ENCODE peak calls at places on chromosome 14, in nine cellular contexts. P, H, C, G, Y, R, K, X and W are unnamed samples.

GRCh38 chr14:94875256-94875655 is 105.3 kb upstream of the GSC start:
- DNase-seq in P (no peak), X (no peak), R (no peak), Y (no peak), K (no peak), C (no peak), H (no peak), G (no peak), W (no peak)

GRCh38 chr14:92922883-92923743 is at the start of gene CHGA:
- DNase-seq in Y (no peak), G (no peak), C (peak; percentile 67), K (peak; percentile 32), R (peak; percentile 88), X (peak; percentile 92), H (peak; percentile 28), P (peak; percentile 20), W (peak; percentile 88)

GRCh38 chr14:81400202-81400678 is at the start of gene STON2:
- DNase-seq in P (peak; percentile 75), H (peak; percentile 70), X (peak; percentile 46), G (peak; percentile 54), C (peak; percentile 82), Y (no peak), R (no peak), K (no peak), W (no peak)

GRCh38 chr14:29741909-29742401 is 185.7 kb downstream of the PRKD1 start:
- DNase-seq in C (no peak), Y (peak; percentile 30), G (no peak), P (peak; percentile 80), K (no peak), H (peak; percentile 75), X (no peak), R (no peak), W (no peak)

GRCh38 chr14:90758959-90759358 is 57.3 kb downstream of the TTC7B start:
- DNase-seq in R (no peak), C (no peak), G (no peak), X (no peak), P (no peak), K (peak; percentile 17), Y (peak; percentile 65), H (peak; percentile 50), W (no peak)

GRCh38 chr14:76917158-76917596 is 91.0 kb downstream of the LRRC74A start:
- DNase-seq in P (peak; percentile 74), C (peak; percentile 72), X (peak; percentile 84), R (peak; percentile 55), H (peak; percentile 85), Y (peak; percentile 52), G (peak; percentile 81), K (no peak), W (peak; percentile 83)

GRCh38 chr14:54083549-54084239 is 127.1 kb upstream of the BMP4 start:
- DNase-seq in G (no peak), X (no peak), R (no peak), K (no peak), P (no peak), H (no peak), C (no peak), Y (no peak), W (no peak)

GRCh38 chr14:63654346-63654745 is 12.7 kb upstream of the WDR89 start:
- DNase-seq in X (no peak), Y (no peak), K (no peak), C (no peak), P (no peak), R (no peak), G (no peak), H (peak; percentile 52), W (no peak)

GRCh38 chr14:90643982-90644510 is 172.2 kb downstream of the TTC7B start:
- DNase-seq in H (no peak), G (no peak), P (no peak), K (no peak), R (no peak), C (no peak), Y (no peak), X (no peak), W (no peak)

GRCh38 chr14:78092040-78092439 is 78.1 kb upstream of the NRXN3 start:
- DNase-seq in K (no peak), Y (no peak), P (no peak), C (no peak), H (no peak), R (no peak), X (no peak), G (no peak), W (no peak)

GRCh38 chr14:24880689-24881088 is 169.3 kb downstream of the STXBP6 start:
- DNase-seq in R (no peak), X (no peak), C (no peak), H (peak; percentile 35), Y (no peak), P (no peak), K (no peak), G (no peak), W (no peak)

GRCh38 chr14:75229576-75229922 is 49.1 kb upstream of the FOS start:
- DNase-seq in R (no peak), P (no peak), H (no peak), C (no peak), Y (no peak), G (no peak), K (no peak), X (no peak), W (no peak)

GRCh38 chr14:96108911-96109310 is 69.7 kb downstream of the C14orf132 start:
- DNase-seq in G (no peak), C (no peak), X (no peak), R (no peak), K (no peak), Y (no peak), H (no peak), P (no peak), W (no peak)

GRCh38 chr14:68132722-68133121 is 313.1 kb downstream of the RAD51B start:
- DNase-seq in Y (no peak), X (no peak), R (no peak), C (no peak), P (no peak), G (no peak), K (no peak), H (no peak), W (no peak)

GRCh38 chr14:91614187-91614586 is 104.1 kb upstream of the PPP4R3A start:
- DNase-seq in C (peak; percentile 17), P (no peak), G (no peak), X (no peak), K (no peak), R (no peak), H (peak; percentile 10), Y (no peak), W (no peak)

GRCh38 chr14:76597387-76597786 is 163.9 kb upstream of the VASH1 start:
- DNase-seq in H (no peak), G (no peak), X (no peak), K (no peak), C (no peak), R (no peak), P (no peak), Y (no peak), W (no peak)

GRCh38 chr14:28608438-28608837 is 158.1 kb upstream of the FOXG1 start:
- DNase-seq in R (no peak), H (peak; percentile 72), Y (no peak), X (no peak), G (no peak), K (no peak), C (no peak), P (peak; percentile 35), W (no peak)

GRCh38 chr14:74507085-74507484 is 13.5 kb downstream of the ISCA2 start:
- DNase-seq in G (no peak), P (no peak), X (no peak), H (no peak), C (no peak), R (no peak), Y (no peak), K (no peak), W (no peak)

GRCh38 chr14:34426313-34427295 is 35.4 kb downstream of the SPTSSA start:
- DNase-seq in C (no peak), K (no peak), Y (no peak), X (no peak), R (no peak), G (no peak), P (no peak), H (no peak), W (no peak)

GRCh38 chr14:56150645-56151345 is 32.6 kb downstream of the PELI2 start:
- DNase-seq in R (no peak), G (no peak), H (no peak), X (no peak), Y (no peak), C (no peak), P (no peak), K (no peak), W (no peak)
- TF ChIP-seq CTCF in R (no peak), G (no peak), H (no peak), X (peak; percentile 42), Y (no peak), C (no peak), P (no peak), K (no peak), W (no peak)

DNA sequence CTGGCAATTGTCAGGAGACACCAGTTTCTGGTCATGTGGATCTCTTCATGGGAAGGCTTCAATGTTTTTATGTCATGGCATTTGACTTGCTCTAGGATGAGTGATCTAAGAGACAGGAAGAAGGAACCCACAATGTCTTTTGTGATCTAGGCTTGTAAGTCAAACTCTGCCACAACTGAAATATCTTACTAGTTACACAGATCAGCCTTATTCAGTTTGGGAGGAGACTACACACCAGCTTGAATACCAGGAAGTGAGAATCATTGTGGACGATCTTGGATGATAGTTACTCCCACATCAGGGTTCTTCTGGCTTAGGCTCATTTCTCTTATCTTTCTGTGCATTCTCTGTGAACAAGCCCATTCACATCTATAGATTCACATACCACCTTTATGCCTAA is 236.2 kb upstream of the FBXO33 start:
- DNase-seq in H (no peak), P (no peak), X (no peak), G (no peak), Y (no peak), C (no peak), R (no peak), K (no peak), W (no peak)
- TF ChIP-seq CTCF in H (no peak), P (no peak), X (no peak), G (no peak), Y (no peak), C (no peak), R (no peak), K (no peak), W (no peak)

DNA sequence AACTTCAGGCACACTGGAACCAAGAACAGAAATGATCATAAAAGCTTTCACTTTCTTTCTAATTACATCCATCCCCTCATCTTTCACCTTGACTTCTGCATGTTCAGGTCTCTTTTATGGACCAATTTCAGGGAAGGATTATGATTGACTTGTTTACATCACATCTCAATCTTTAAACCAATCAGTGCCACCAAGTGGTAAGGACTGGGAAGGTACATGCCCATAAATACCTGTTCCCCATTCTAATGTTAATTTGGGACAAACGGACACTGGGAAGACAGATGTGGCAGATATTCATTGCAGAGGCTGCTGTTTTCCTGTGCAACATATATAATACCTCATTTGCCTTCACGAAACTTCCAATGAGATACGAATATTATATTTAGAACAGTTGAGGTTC is 978.1 kb downstream of the GALC start:
- DNase-seq in R (no peak), K (no peak), G (no peak), C (no peak), H (no peak), P (no peak), X (no peak), Y (no peak), W (no peak)
- TF ChIP-seq CTCF in R (peak; percentile 19), K (no peak), G (no peak), C (no peak), H (no peak), P (peak; percentile 7), X (no peak), Y (no peak), W (no peak)

DNA sequence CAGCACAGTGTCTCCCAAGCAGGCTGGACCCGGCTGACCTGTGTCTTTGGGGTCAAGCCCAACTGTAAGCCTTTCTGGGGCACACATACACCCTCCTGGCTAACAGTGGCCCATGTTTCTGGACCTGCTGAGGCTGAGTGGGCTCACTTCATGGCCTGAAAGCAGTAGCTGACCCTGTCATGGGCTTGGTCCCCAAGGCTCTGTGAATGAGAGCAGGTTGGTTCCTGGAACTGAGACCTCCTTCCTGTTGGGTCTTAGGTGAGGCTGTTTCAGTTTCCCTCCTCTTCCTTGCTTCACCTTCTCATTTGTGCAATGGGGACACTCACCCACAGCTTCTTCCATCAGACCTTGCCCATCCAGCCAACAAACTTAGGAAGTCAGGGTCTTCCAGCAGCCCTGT is 744 bp upstream of the IL25 start:
- DNase-seq in G (no peak), P (no peak), R (no peak), C (no peak), X (no peak), H (no peak), Y (no peak), K (no peak), W (no peak)
- TF ChIP-seq CTCF in G (no peak), P (no peak), R (no peak), C (no peak), X (no peak), H (no peak), Y (no peak), K (no peak), W (no peak)